ENCODE peak calls at places on chromosomes 16 and 17, in nine cellular contexts. One of them, this sample, is unnamed. For H3K36me3, the result is how much of the 10 kb centered on the place peaks cover.

GRCh38 chr17:31931781-31932180 is 5.0 kb upstream of the SUZ12 start:
- DNase-seq in SK-N-SH: no peak
- DNase-seq in IMR-90: peak
- DNase-seq in PC-3: no peak
- DNase-seq in fibroblast of lung: no peak
- DNase-seq in kidney: no peak
- DNase-seq in psoas muscle: no peak
- DNase-seq in NT2/D1: no peak
- DNase-seq in H1: no peak
- DNase-seq in this sample: no peak

GRCh38 chr17:49575524-49576120 is at the start of gene NXPH3:
- DNase-seq in SK-N-SH: peak
- DNase-seq in IMR-90: peak
- DNase-seq in PC-3: peak
- DNase-seq in fibroblast of lung: peak
- DNase-seq in kidney: peak
- DNase-seq in psoas muscle: peak
- DNase-seq in NT2/D1: peak
- DNase-seq in H1: peak
- DNase-seq in this sample: peak

GRCh38 chr16:59696495-59696894 is 962.4 kb upstream of the GOT2 start:
- DNase-seq in SK-N-SH: no peak
- DNase-seq in IMR-90: no peak
- DNase-seq in PC-3: no peak
- DNase-seq in fibroblast of lung: no peak
- DNase-seq in kidney: no peak
- DNase-seq in psoas muscle: no peak
- DNase-seq in NT2/D1: no peak
- DNase-seq in H1: no peak
- DNase-seq in this sample: no peak

GRCh38 chr16:79001156-79001997 is 599.2 kb downstream of the MAF start:
- DNase-seq in SK-N-SH: no peak
- DNase-seq in IMR-90: no peak
- DNase-seq in PC-3: no peak
- DNase-seq in fibroblast of lung: no peak
- DNase-seq in kidney: no peak
- DNase-seq in psoas muscle: no peak
- DNase-seq in NT2/D1: peak
- DNase-seq in H1: no peak
- DNase-seq in this sample: no peak

GRCh38 chr17:55264640-55265298 is at the start of gene HLF:
- DNase-seq in SK-N-SH: peak
- DNase-seq in IMR-90: peak
- DNase-seq in PC-3: peak
- DNase-seq in fibroblast of lung: peak
- DNase-seq in kidney: peak
- DNase-seq in psoas muscle: peak
- DNase-seq in NT2/D1: peak
- DNase-seq in H1: peak
- DNase-seq in this sample: peak

GRCh38 chr17:64920026-64920418 is 744 bp upstream of the LRRC37A3 start:
- DNase-seq in SK-N-SH: no peak
- DNase-seq in IMR-90: no peak
- DNase-seq in PC-3: peak
- DNase-seq in fibroblast of lung: no peak
- DNase-seq in kidney: peak
- DNase-seq in psoas muscle: peak
- DNase-seq in NT2/D1: no peak
- DNase-seq in H1: peak
- DNase-seq in this sample: peak

GRCh38 chr17:76145231-76146052 is 4.4 kb upstream of the FOXJ1 start:
- DNase-seq in SK-N-SH: no peak
- DNase-seq in IMR-90: no peak
- DNase-seq in PC-3: no peak
- DNase-seq in fibroblast of lung: no peak
- DNase-seq in kidney: no peak
- DNase-seq in psoas muscle: peak
- DNase-seq in NT2/D1: no peak
- DNase-seq in H1: no peak
- DNase-seq in this sample: no peak

GRCh38 chr16:51982715-51983680 is 563.9 kb downstream of the TOX3 start:
- DNase-seq in SK-N-SH: peak
- DNase-seq in IMR-90: peak
- DNase-seq in PC-3: peak
- DNase-seq in fibroblast of lung: peak
- DNase-seq in kidney: no peak
- DNase-seq in psoas muscle: no peak
- DNase-seq in NT2/D1: peak
- DNase-seq in H1: peak
- DNase-seq in this sample: peak

GRCh38 chr17:83099570-83100181 is 20.3 kb downstream of the METRNL start:
- DNase-seq in SK-N-SH: peak
- DNase-seq in IMR-90: no peak
- DNase-seq in PC-3: no peak
- DNase-seq in fibroblast of lung: peak
- DNase-seq in kidney: peak
- DNase-seq in psoas muscle: no peak
- DNase-seq in NT2/D1: no peak
- DNase-seq in H1: no peak
- DNase-seq in this sample: peak

GRCh38 chr17:77217566-77217965 is 76.8 kb downstream of the SEC14L1 start:
- DNase-seq in SK-N-SH: no peak
- DNase-seq in IMR-90: no peak
- DNase-seq in PC-3: no peak
- DNase-seq in fibroblast of lung: no peak
- DNase-seq in kidney: no peak
- DNase-seq in psoas muscle: no peak
- DNase-seq in NT2/D1: no peak
- DNase-seq in H1: no peak
- DNase-seq in this sample: no peak

GRCh38 chr16:83199012-83199411 is 572.2 kb downstream of the CDH13 start:
- DNase-seq in SK-N-SH: no peak
- DNase-seq in IMR-90: no peak
- DNase-seq in PC-3: no peak
- DNase-seq in fibroblast of lung: no peak
- DNase-seq in kidney: no peak
- DNase-seq in psoas muscle: no peak
- DNase-seq in NT2/D1: no peak
- DNase-seq in H1: no peak
- DNase-seq in this sample: no peak

GRCh38 chr16:9597967-9598730 is 506.7 kb downstream of the HAPSTR1 start:
- DNase-seq in SK-N-SH: no peak
- DNase-seq in IMR-90: no peak
- DNase-seq in PC-3: no peak
- DNase-seq in fibroblast of lung: no peak
- DNase-seq in kidney: no peak
- DNase-seq in psoas muscle: no peak
- DNase-seq in NT2/D1: no peak
- DNase-seq in H1: no peak
- DNase-seq in this sample: no peak

GRCh38 chr17:76820039-76820438 is 48.2 kb upstream of the MGAT5B start:
- DNase-seq in SK-N-SH: peak
- DNase-seq in IMR-90: no peak
- DNase-seq in PC-3: no peak
- DNase-seq in fibroblast of lung: no peak
- DNase-seq in kidney: no peak
- DNase-seq in psoas muscle: no peak
- DNase-seq in NT2/D1: no peak
- DNase-seq in H1: no peak
- DNase-seq in this sample: no peak

GRCh38 chr17:57080708-57081107 is 4.3 kb upstream of the AKAP1 start:
- DNase-seq in SK-N-SH: no peak
- DNase-seq in IMR-90: peak
- DNase-seq in PC-3: peak
- DNase-seq in fibroblast of lung: no peak
- DNase-seq in kidney: no peak
- DNase-seq in psoas muscle: no peak
- DNase-seq in NT2/D1: no peak
- DNase-seq in H1: no peak
- DNase-seq in this sample: no peak

GRCh38 chr17:34909040-34909439 is 52.2 kb downstream of the CCT6B start:
- DNase-seq in SK-N-SH: no peak
- DNase-seq in IMR-90: no peak
- DNase-seq in PC-3: no peak
- DNase-seq in fibroblast of lung: no peak
- DNase-seq in kidney: no peak
- DNase-seq in psoas muscle: no peak
- DNase-seq in NT2/D1: no peak
- DNase-seq in H1: no peak
- DNase-seq in this sample: no peak

GRCh38 chr16:20937736-20938135 is 37.2 kb downstream of the LYRM1 start:
- DNase-seq in SK-N-SH: no peak
- DNase-seq in IMR-90: no peak
- DNase-seq in PC-3: peak
- DNase-seq in fibroblast of lung: no peak
- DNase-seq in kidney: no peak
- DNase-seq in psoas muscle: no peak
- DNase-seq in NT2/D1: no peak
- DNase-seq in H1: no peak
- DNase-seq in this sample: peak

GRCh38 chr16:31050280-31051030 is 17.1 kb downstream of the STX4 start:
- DNase-seq in SK-N-SH: no peak
- DNase-seq in IMR-90: no peak
- DNase-seq in PC-3: no peak
- DNase-seq in fibroblast of lung: no peak
- DNase-seq in kidney: no peak
- DNase-seq in psoas muscle: no peak
- DNase-seq in NT2/D1: no peak
- DNase-seq in H1: no peak
- DNase-seq in this sample: no peak

GRCh38 chr16:79347176-79347715 is 253.3 kb downstream of the MAF start:
- DNase-seq in SK-N-SH: no peak
- DNase-seq in IMR-90: no peak
- DNase-seq in PC-3: no peak
- DNase-seq in fibroblast of lung: no peak
- DNase-seq in kidney: no peak
- DNase-seq in psoas muscle: no peak
- DNase-seq in NT2/D1: no peak
- DNase-seq in H1: peak
- DNase-seq in this sample: no peak

GRCh38 chr17:47945080-47945479 is 3.7 kb downstream of the PNPO start:
- DNase-seq in SK-N-SH: no peak
- DNase-seq in IMR-90: no peak
- DNase-seq in PC-3: no peak
- DNase-seq in fibroblast of lung: peak
- DNase-seq in kidney: no peak
- DNase-seq in psoas muscle: no peak
- DNase-seq in NT2/D1: no peak
- DNase-seq in H1: no peak
- DNase-seq in this sample: no peak
- H3K36me3 ChIP-seq in SK-N-SH: under half
- H3K36me3 ChIP-seq in IMR-90: under half
- H3K36me3 ChIP-seq in PC-3: under half
- H3K36me3 ChIP-seq in fibroblast of lung: under half
- H3K36me3 ChIP-seq in kidney: under half
- H3K36me3 ChIP-seq in psoas muscle: under half
- H3K36me3 ChIP-seq in NT2/D1: under half
- H3K36me3 ChIP-seq in H1: under half
- H3K36me3 ChIP-seq in this sample: under half

DNA sequence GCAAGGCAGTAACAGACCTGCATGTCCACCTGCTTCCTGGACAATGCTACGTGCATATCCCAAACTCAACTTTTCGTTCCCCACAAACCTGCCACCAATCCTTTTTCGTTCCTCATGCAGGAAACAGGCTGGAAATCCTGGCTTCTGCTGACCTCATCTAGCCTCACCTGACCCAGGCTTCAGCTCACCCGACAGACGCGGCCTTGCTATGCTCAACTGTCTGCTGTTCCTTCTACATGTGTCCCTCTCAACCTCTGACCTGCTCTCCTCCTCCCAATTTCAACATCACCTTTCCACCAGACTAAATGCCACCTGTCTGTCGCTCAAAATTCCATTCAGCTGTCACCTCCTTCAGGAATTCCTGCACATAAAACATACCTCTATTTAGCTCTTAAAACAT is 44.5 kb downstream of the XPO6 start:
- DNase-seq in SK-N-SH: no peak
- DNase-seq in IMR-90: no peak
- DNase-seq in PC-3: no peak
- DNase-seq in fibroblast of lung: no peak
- DNase-seq in kidney: no peak
- DNase-seq in psoas muscle: no peak
- DNase-seq in NT2/D1: no peak
- DNase-seq in H1: no peak
- DNase-seq in this sample: no peak
- H3K36me3 ChIP-seq in SK-N-SH: under half
- H3K36me3 ChIP-seq in IMR-90: under half
- H3K36me3 ChIP-seq in PC-3: under half
- H3K36me3 ChIP-seq in fibroblast of lung: under half
- H3K36me3 ChIP-seq in kidney: under half
- H3K36me3 ChIP-seq in psoas muscle: under half
- H3K36me3 ChIP-seq in NT2/D1: half or more
- H3K36me3 ChIP-seq in H1: under half
- H3K36me3 ChIP-seq in this sample: under half

GRCh38 chr17:38710603-38710962 is 5.5 kb downstream of the MLLT6 start:
- DNase-seq in SK-N-SH: no peak
- DNase-seq in IMR-90: no peak
- DNase-seq in PC-3: no peak
- DNase-seq in fibroblast of lung: no peak
- DNase-seq in kidney: no peak
- DNase-seq in psoas muscle: no peak
- DNase-seq in NT2/D1: no peak
- DNase-seq in H1: no peak
- DNase-seq in this sample: no peak

GRCh38 chr17:38711792-38712571 is 6.9 kb downstream of the MLLT6 start:
- DNase-seq in SK-N-SH: no peak
- DNase-seq in IMR-90: no peak
- DNase-seq in PC-3: no peak
- DNase-seq in fibroblast of lung: no peak
- DNase-seq in kidney: no peak
- DNase-seq in psoas muscle: no peak
- DNase-seq in NT2/D1: no peak
- DNase-seq in H1: no peak
- DNase-seq in this sample: no peak

GRCh38 chr17:38709104-38709820 is 4.2 kb downstream of the MLLT6 start:
- DNase-seq in SK-N-SH: no peak
- DNase-seq in IMR-90: no peak
- DNase-seq in PC-3: no peak
- DNase-seq in fibroblast of lung: no peak
- DNase-seq in kidney: no peak
- DNase-seq in psoas muscle: no peak
- DNase-seq in NT2/D1: no peak
- DNase-seq in H1: no peak
- DNase-seq in this sample: no peak

GRCh38 chr17:38710985-38711384 is 5.9 kb downstream of the MLLT6 start:
- DNase-seq in SK-N-SH: no peak
- DNase-seq in IMR-90: no peak
- DNase-seq in PC-3: no peak
- DNase-seq in fibroblast of lung: no peak
- DNase-seq in kidney: no peak
- DNase-seq in psoas muscle: no peak
- DNase-seq in NT2/D1: no peak
- DNase-seq in H1: no peak
- DNase-seq in this sample: no peak

GRCh38 chr17:38709864-38710602 is 5.0 kb downstream of the MLLT6 start:
- DNase-seq in SK-N-SH: no peak
- DNase-seq in IMR-90: no peak
- DNase-seq in PC-3: no peak
- DNase-seq in fibroblast of lung: no peak
- DNase-seq in kidney: no peak
- DNase-seq in psoas muscle: no peak
- DNase-seq in NT2/D1: no peak
- DNase-seq in H1: no peak
- DNase-seq in this sample: no peak
- H3K36me3 ChIP-seq in SK-N-SH: under half
- H3K36me3 ChIP-seq in IMR-90: under half
- H3K36me3 ChIP-seq in PC-3: under half
- H3K36me3 ChIP-seq in fibroblast of lung: under half
- H3K36me3 ChIP-seq in kidney: under half
- H3K36me3 ChIP-seq in psoas muscle: under half
- H3K36me3 ChIP-seq in NT2/D1: under half
- H3K36me3 ChIP-seq in H1: under half
- H3K36me3 ChIP-seq in this sample: under half

GRCh38 chr16:67782567-67783352 is 23.6 kb downstream of the RANBP10 start:
- DNase-seq in SK-N-SH: no peak
- DNase-seq in IMR-90: no peak
- DNase-seq in PC-3: no peak
- DNase-seq in fibroblast of lung: no peak
- DNase-seq in kidney: no peak
- DNase-seq in psoas muscle: no peak
- DNase-seq in NT2/D1: no peak
- DNase-seq in H1: no peak
- DNase-seq in this sample: no peak
- H3K36me3 ChIP-seq in SK-N-SH: under half
- H3K36me3 ChIP-seq in IMR-90: under half
- H3K36me3 ChIP-seq in PC-3: under half
- H3K36me3 ChIP-seq in fibroblast of lung: under half
- H3K36me3 ChIP-seq in kidney: under half
- H3K36me3 ChIP-seq in psoas muscle: under half
- H3K36me3 ChIP-seq in NT2/D1: under half
- H3K36me3 ChIP-seq in H1: under half
- H3K36me3 ChIP-seq in this sample: under half

This sample was measured in mucosa of descending colon.